ENCODE peak calls at places on chromosomes 7 and 10, in four cellular contexts. C, O, W and F are unnamed samples.

GRCh38 chr10:3784510-3785250 is at the start of gene KLF6:
- DNase-seq in O (peak), C (peak), W (peak), F (peak)

GRCh38 chr7:137970263-137970975 is 31.5 kb downstream of the CREB3L2 start:
- DNase-seq in W (peak), O (peak), C (peak), F (peak)

GRCh38 chr10:91206427-91206826 is 14.0 kb upstream of the PCGF5 start:
- DNase-seq in C (no peak), O (no peak), W (no peak), F (no peak)

GRCh38 chr7:130490888-130491771 is 755 bp upstream of the MEST start:
- DNase-seq in C (peak), W (no peak), O (peak), F (no peak)

GRCh38 chr7:44309271-44310091 is 15.9 kb downstream of the CAMK2B start:
- DNase-seq in W (peak), O (peak), C (peak), F (peak)

GRCh38 chr7:4964506-4964905 is 5.5 kb upstream of the MMD2 start:
- DNase-seq in O (no peak), W (no peak), C (no peak), F (no peak)

GRCh38 chr10:119667562-119668328 is 16.6 kb downstream of the BAG3 start:
- DNase-seq in W (peak), C (peak), O (peak), F (peak)

GRCh38 chr7:158447206-158448171 is 140.1 kb downstream of the PTPRN2 start:
- DNase-seq in O (no peak), C (no peak), W (no peak), F (no peak)

GRCh38 chr10:102118867-102119266 is 1.3 kb downstream of the LDB1 start:
- DNase-seq in W (peak), O (peak), C (peak), F (peak)

GRCh38 chr10:72826346-72826745 is 67.2 kb upstream of the OIT3 start:
- DNase-seq in W (no peak), C (no peak), O (no peak), F (no peak)

GRCh38 chr10:129656642-129657041 is 189.6 kb downstream of the MGMT start:
- DNase-seq in C (no peak), W (no peak), O (no peak), F (no peak)

GRCh38 chr10:129658673-129659072 is 191.6 kb downstream of the MGMT start:
- DNase-seq in W (no peak), O (no peak), C (no peak), F (no peak)

GRCh38 chr10:129657297-129657974 is 190.4 kb downstream of the MGMT start:
- DNase-seq in W (no peak), O (no peak), C (no peak), F (no peak)

GRCh38 chr10:129659881-129660280 is 192.8 kb downstream of the MGMT start:
- DNase-seq in C (no peak), W (no peak), O (no peak), F (peak)

DNA sequence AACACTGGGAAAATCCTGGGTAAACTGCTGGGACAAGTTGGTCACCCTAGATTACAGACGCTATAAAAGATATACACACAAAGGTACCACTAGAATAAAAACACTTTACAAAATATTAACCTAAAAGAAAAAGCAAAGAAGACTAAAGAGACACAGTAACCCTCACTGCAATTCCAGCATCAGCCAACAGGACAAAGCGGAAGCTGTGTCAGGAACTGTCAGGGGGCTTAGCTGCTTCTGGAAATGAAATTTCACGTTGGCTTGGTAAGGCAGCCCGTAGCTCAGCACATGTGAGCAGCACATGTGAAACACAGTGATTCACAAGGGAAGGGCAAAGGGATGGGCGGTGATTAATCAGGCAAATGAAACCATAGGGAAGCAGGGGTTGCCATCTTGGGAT is 195.3 kb downstream of the MGMT start:
- DNase-seq in O (no peak), C (no peak), W (peak), F (peak)
- TF ChIP-seq CTCF in O (no peak), C (no peak), W (no peak), F (peak)

DNA sequence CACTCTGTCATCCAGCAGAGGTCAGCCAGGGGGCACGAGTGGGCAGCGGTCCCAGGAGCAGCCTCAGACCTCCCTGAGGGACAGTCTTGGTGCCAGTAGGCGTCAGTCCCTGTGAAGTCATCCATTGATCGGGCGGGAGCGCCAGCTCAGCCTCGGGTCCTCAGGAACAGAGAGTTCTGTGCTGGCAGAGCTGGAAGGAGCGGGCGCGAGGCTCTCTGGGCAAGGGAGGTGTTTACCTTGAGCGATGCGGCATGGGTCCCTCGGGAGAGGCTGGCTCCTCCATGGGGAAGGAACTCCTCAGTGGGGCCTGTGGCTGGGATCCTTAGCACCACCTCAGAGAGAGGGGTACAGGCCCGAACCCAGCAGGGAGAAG is 101.1 kb upstream of the PPIF start:
- DNase-seq in W (peak), C (no peak), O (no peak), F (peak)
- H3K4me3 ChIP-seq in W (no peak), C (no peak), O (no peak), F (no peak)

GRCh38 chr10:127577878-127578627 is 28.9 kb downstream of the NPS start:
- DNase-seq in C (no peak), O (no peak), W (no peak), F (no peak)

GRCh38 chr10:127578628-127579305 is 29.7 kb downstream of the NPS start:
- DNase-seq in O (no peak), W (no peak), C (no peak), F (no peak)

GRCh38 chr10:127576751-127577161 is 27.6 kb downstream of the NPS start:
- DNase-seq in O (no peak), C (no peak), W (peak), F (no peak)

GRCh38 chr10:127576011-127576410 is 26.9 kb downstream of the NPS start:
- DNase-seq in O (no peak), W (no peak), C (no peak), F (no peak)

GRCh38 chr10:127577376-127577775 is 28.3 kb downstream of the NPS start:
- DNase-seq in O (peak), C (peak), W (peak), F (peak)
- TF ChIP-seq CTCF in O (no peak), C (no peak), W (peak), F (no peak)

DNA sequence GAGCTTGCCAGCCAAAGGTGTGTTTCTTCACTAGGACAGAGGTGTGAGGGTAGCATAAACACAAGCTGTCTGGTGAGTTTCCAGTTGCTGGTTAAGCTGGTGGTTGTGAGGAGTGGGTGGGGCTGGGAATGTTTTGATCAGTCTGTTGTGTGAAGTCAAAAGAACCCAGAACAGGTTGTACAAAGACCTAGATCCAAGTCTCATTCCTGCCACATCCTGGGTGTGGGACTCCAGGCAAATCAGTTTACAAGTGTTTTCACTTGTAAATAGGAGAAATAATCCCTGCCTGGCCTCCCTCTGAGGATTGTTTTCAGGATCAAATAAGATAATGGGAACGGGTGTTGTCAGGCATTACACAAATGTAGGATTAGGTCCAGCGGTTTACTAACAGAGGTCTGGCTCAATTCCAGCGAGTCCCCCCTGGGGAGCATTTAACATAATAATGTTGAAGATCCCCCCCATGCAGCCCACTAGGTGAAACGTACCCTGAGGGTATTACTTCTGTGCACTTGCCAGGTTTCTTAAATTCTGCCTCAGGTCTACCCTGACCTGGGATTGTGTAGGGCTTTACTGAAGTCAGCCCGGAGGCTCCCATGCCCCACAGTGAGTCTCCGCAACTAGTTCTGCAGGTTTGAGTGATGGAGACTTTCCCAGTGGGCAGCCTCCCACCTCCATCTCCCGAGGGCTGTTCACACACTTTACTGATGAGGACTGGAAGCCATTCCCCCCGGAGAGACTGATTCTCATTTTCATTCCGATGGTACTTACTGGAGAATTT is 2.6 kb upstream of the FRAT2 start:
- DNase-seq in O (no peak), W (no peak), C (no peak), F (no peak)
- H3K4me3 ChIP-seq in O (no peak), W (no peak), C (no peak), F (no peak)

GRCh38 chr7:84998665-84999064 is 188.2 kb downstream of the SEMA3D start:
- DNase-seq in W (no peak), C (no peak), O (no peak), F (no peak)
- TF ChIP-seq CTCF in W (no peak), C (no peak), O (no peak), F (no peak)

GRCh38 chr10:62047960-62048383 is 146.5 kb downstream of the ARID5B start:
- DNase-seq in W (peak), C (peak), O (peak), F (no peak)

GRCh38 chr10:62050627-62050924 is 149.1 kb downstream of the ARID5B start:
- DNase-seq in O (no peak), C (no peak), W (peak), F (no peak)

GRCh38 chr10:62048473-62048872 is 147.0 kb downstream of the ARID5B start:
- DNase-seq in W (no peak), O (no peak), C (no peak), F (no peak)

GRCh38 chr10:62049815-62050626 is 148.5 kb downstream of the ARID5B start:
- DNase-seq in C (no peak), W (peak), O (peak), F (no peak)

GRCh38 chr10:62048919-62049636 is 147.6 kb downstream of the ARID5B start:
- DNase-seq in C (peak), O (peak), W (peak), F (peak)
- H3K4me3 ChIP-seq in C (peak), O (peak), W (peak), F (peak)